ENCODE peak calls at places on chromosomes 4 and X, in ten cellular contexts. R, D, H, L, P, U, G, A, X and T are unnamed samples.

GRCh38 chr4:498328-498919 is 532 bp downstream of the ZNF721 start:
- DNase-seq in A (no peak), H (no peak), P (no peak), X (no peak), L (no peak), U (no peak), D (peak; percentile 8), R (no peak), G (no peak), T (no peak)

GRCh38 chr4:8427262-8427661 is 13.3 kb downstream of the ACOX3 start:
- DNase-seq in P (no peak), A (no peak), R (no peak), U (no peak), L (no peak), D (no peak), H (no peak), G (no peak), X (no peak), T (no peak)

GRCh38 chrX:33336783-33337182 is 125.4 kb upstream of the DMD start:
- DNase-seq in X (no peak), R (peak; percentile 27), P (no peak), U (peak; percentile 29), G (peak; percentile 11), D (peak; percentile 2), L (no peak), H (peak; percentile 29), A (peak; percentile 14), T (no peak)

GRCh38 chrX:154436597-154437397 is at the start of gene GDI1:
- DNase-seq in H (peak; percentile 15), D (no peak), R (peak; percentile 56), G (no peak), U (peak; percentile 40), X (peak; percentile 67), L (no peak), P (peak; percentile 58), A (no peak), T (peak; percentile 55)

GRCh38 chrX:3268804-3269203 is 77.6 kb downstream of the MXRA5 start:
- DNase-seq in U (no peak), H (peak; percentile 76), G (no peak), P (no peak), D (no peak), L (no peak), A (no peak), R (no peak), X (no peak), T (no peak)

GRCh38 chr4:132180020-132180427 is 969.1 kb upstream of the PCDH10 start:
- DNase-seq in G (peak; percentile 37), L (no peak), R (no peak), H (peak; percentile 46), U (peak; percentile 64), X (no peak), A (no peak), P (no peak), D (no peak), T (no peak)

GRCh38 chr4:6417516-6417915 is 54.9 kb downstream of the PPP2R2C start:
- DNase-seq in P (no peak), L (no peak), U (no peak), H (no peak), R (no peak), G (no peak), X (no peak), A (no peak), D (no peak), T (no peak)

GRCh38 chrX:43998374-43998773 is 25.2 kb upstream of the NDP start:
- DNase-seq in L (no peak), X (no peak), U (no peak), P (no peak), R (no peak), G (no peak), A (no peak), H (no peak), D (no peak), T (no peak)

GRCh38 chrX:41047878-41048534 is 37.2 kb upstream of the USP9X start:
- DNase-seq in L (no peak), P (no peak), R (no peak), D (peak; percentile 29), X (peak; percentile 69), H (peak; percentile 9), G (no peak), A (no peak), U (no peak), T (peak; percentile 69)

GRCh38 chr4:180640193-180640592 is 1603.0 kb upstream of the TENM3 start:
- DNase-seq in P (no peak), X (no peak), A (no peak), G (no peak), U (no peak), L (no peak), R (no peak), D (no peak), H (no peak), T (no peak)

GRCh38 chrX:44874481-44875184 is 1.6 kb downstream of the KDM6A start:
- DNase-seq in L (no peak), P (peak; percentile 68), G (no peak), X (no peak), H (peak; percentile 63), D (no peak), U (peak; percentile 24), A (peak; percentile 36), R (peak; percentile 39), T (no peak)

GRCh38 chr4:123976875-123977274 is 580.3 kb downstream of the SPRY1 start:
- DNase-seq in U (no peak), P (no peak), R (no peak), L (no peak), D (no peak), A (no peak), G (no peak), H (no peak), X (no peak), T (no peak)

GRCh38 chrX:3962511-3963350 is 249.3 kb upstream of the PRKX start:
- DNase-seq in D (peak; percentile 1), U (peak; percentile 11), R (no peak), H (peak; percentile 22), G (peak; percentile 5), X (no peak), A (no peak), P (no peak), L (no peak), T (no peak)

GRCh38 chr4:173074501-173074946 is 94.1 kb upstream of the GALNT7 start:
- DNase-seq in L (peak; percentile 5), X (no peak), R (no peak), U (peak; percentile 82), D (no peak), A (peak; percentile 11), G (peak; percentile 64), P (peak; percentile 18), H (peak; percentile 94), T (no peak)

GRCh38 chrX:119459181-119459580 is 9.1 kb upstream of the SLC25A5 start:
- DNase-seq in P (no peak), G (peak; percentile 9), R (no peak), D (no peak), L (no peak), H (peak; percentile 30), X (no peak), A (no peak), U (no peak), T (no peak)

GRCh38 chrX:68508799-68509198 is 9.9 kb downstream of the YIPF6 start:
- DNase-seq in R (no peak), A (no peak), H (peak; percentile 30), L (no peak), D (no peak), G (no peak), X (no peak), U (peak; percentile 40), P (no peak), T (no peak)

GRCh38 chr4:38967260-38968095 is 64.7 kb downstream of the TMEM156 start:
- DNase-seq in G (peak; percentile 70), X (no peak), P (no peak), L (peak; percentile 95), D (peak; percentile 77), U (peak; percentile 97), H (peak; percentile 97), A (no peak), R (peak; percentile 35), T (no peak)

GRCh38 chr4:172898715-172899114 is 269.9 kb upstream of the GALNT7 start:
- DNase-seq in R (no peak), X (no peak), A (no peak), U (no peak), H (no peak), P (no peak), D (peak; percentile 5), G (no peak), L (no peak), T (no peak)

GRCh38 chr4:16505726-16506125 is 279.5 kb upstream of the TAPT1 start:
- DNase-seq in L (no peak), H (peak; percentile 30), G (peak; percentile 2), R (no peak), X (no peak), D (no peak), A (no peak), U (peak; percentile 52), P (no peak), T (no peak)
- TF ChIP-seq CTCF in L (peak; percentile 24), H (peak; percentile 39), G (peak; percentile 39), R (no peak), X (no peak), D (peak; percentile 31), A (peak; percentile 16), U (peak; percentile 53), P (no peak), T (no peak)

DNA sequence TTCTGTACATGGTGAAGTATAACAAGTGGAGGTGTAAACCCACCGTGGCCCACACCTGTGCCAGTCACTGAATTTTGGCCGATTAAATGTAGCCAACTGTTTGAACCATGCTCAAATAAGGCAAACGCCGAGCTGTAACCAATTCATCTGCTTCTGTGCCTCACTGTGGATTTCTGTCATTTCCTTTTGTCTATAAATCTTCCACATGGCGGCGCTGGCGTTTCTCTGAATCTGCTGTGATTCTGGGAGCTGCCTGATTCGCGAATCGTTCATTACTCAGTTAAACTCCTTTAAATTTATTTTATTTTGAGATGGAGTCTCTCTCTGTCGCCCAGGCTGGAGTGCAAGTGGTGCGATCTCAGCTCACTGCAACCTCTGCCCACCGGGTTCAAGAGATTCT is 19.2 kb downstream of the SUPT20HL2 start:
- DNase-seq in A (no peak), L (no peak), U (peak; percentile 41), H (peak; percentile 7), P (no peak), X (no peak), G (peak; percentile 22), D (no peak), R (peak; percentile 56), T (no peak)
- TF ChIP-seq CTCF in A (no peak), L (peak; percentile 7), U (peak; percentile 40), H (peak; percentile 19), P (no peak), X (no peak), G (peak; percentile 39), D (peak; percentile 47), R (no peak), T (no peak)

GRCh38 chrX:2134782-2135181 is 366.0 kb downstream of the DHRSX start:
- DNase-seq in A (no peak), U (no peak), X (no peak), P (no peak), L (no peak), G (no peak), D (no peak), R (no peak), H (no peak), T (no peak)
- TF ChIP-seq CTCF in A (no peak), U (no peak), X (no peak), P (no peak), L (no peak), G (no peak), D (no peak), R (no peak), H (no peak), T (no peak)

DNA sequence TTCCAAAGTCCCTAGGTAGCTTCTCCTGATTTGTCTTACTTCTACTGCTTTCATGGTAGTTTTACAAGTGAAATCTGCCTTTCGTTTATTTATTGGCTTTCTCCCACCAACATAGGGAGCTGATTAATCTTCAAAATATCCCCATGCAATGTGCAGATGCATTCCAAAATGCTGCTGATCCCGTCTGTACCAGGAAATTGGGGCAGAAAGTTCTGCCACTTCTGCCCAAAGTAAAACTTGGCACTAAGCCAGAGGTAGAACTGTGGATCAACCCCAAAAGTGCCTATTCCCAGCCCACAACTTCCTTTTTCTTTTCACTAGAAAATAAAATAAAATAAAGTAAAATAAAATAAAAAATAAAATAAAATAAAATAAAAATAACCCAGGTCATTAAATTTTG is 47.3 kb upstream of the PPARGC1A start:
- DNase-seq in X (no peak), P (no peak), U (no peak), L (no peak), D (no peak), G (no peak), A (no peak), H (peak; percentile 54), R (no peak), T (no peak)
- TF ChIP-seq CTCF in X (no peak), P (no peak), U (no peak), L (no peak), D (no peak), G (no peak), A (no peak), H (no peak), R (no peak), T (no peak)